ENCODE peak calls at places on chromosomes 11 and 22, in seven cellular contexts. H is islet precursor cell; I is NCI-H1105 treated with DMSO at 0.1 percent for 48 hours; L is posterior cingulate gyrus; J is naive thymus-derived CD8-positive, alpha-beta T cell; F is mucosa of descending colon; U is mammary epithelial cell. Q is an unnamed sample.

GRCh38 chr11:64415286-64415685 is 56.3 kb downstream of the RPS6KA4 start:
- DNase-seq in H (no peak), I (no peak), L (no peak), J (no peak), F (no peak), U (no peak), Q (no peak)

GRCh38 chr11:47220401-47220821 is 5.6 kb downstream of the DDB2 start:
- DNase-seq in H (no peak), I (no peak), L (no peak), J (no peak), F (no peak), U (no peak), Q (no peak)

GRCh38 chr11:69775163-69775755 is at the start of gene FGF4:
- DNase-seq in H (no peak), I (no peak), L (no peak), J (no peak), F (no peak), U (peak; percentile 1), Q (no peak)

GRCh38 chr11:62242021-62242420 is at the start of gene SCGB1D2:
- DNase-seq in H (peak; percentile 62), I (peak; percentile 37), L (no peak), J (no peak), F (peak; percentile 1), U (peak; percentile 46), Q (no peak)

GRCh38 chr11:8674859-8675258 is 7.6 kb downstream of the TRIM66 start:
- DNase-seq in H (no peak), I (no peak), L (no peak), J (no peak), F (no peak), U (no peak), Q (no peak)

GRCh38 chr11:72430743-72431570 is 3.4 kb downstream of the CLPB start:
- DNase-seq in H (peak; percentile 82), I (peak; percentile 54), L (peak; percentile 50), J (peak; percentile 28), F (peak; percentile 35), U (peak; percentile 30), Q (peak; percentile 55)

GRCh38 chr11:45056529-45056928 is 89.9 kb upstream of the PRDM11 start:
- DNase-seq in H (no peak), I (no peak), L (no peak), J (no peak), F (no peak), U (no peak), Q (no peak)

GRCh38 chr22:46764140-46764680 is 1.8 kb downstream of the TBC1D22A start:
- DNase-seq in H (no peak), I (no peak), L (no peak), J (no peak), F (peak; percentile 3), U (no peak), Q (no peak)

GRCh38 chr11:65492387-65492636 is 6.5 kb upstream of the MALAT1 start:
- DNase-seq in H (no peak), I (no peak), L (no peak), J (no peak), F (no peak), U (no peak), Q (no peak)

GRCh38 chr22:21641417-21641794 is 696 bp upstream of the SDF2L1 start:
- DNase-seq in H (peak; percentile 82), I (peak; percentile 7), L (no peak), J (no peak), F (peak; percentile 59), U (peak; percentile 52), Q (no peak)

GRCh38 chr11:10488581-10489443 is 33.7 kb downstream of the AMPD3 start:
- DNase-seq in H (no peak), I (no peak), L (no peak), J (no peak), F (peak; percentile 77), U (peak; percentile 84), Q (no peak)

GRCh38 chr22:24938741-24939341 is 7.7 kb downstream of the LHFPL7 start:
- DNase-seq in H (no peak), I (peak; percentile 61), L (peak; percentile 8), J (peak; percentile 32), F (peak; percentile 57), U (peak; percentile 48), Q (peak; percentile 27)

GRCh38 chr22:37233751-37234631 is 10.1 kb downstream of the RAC2 start:
- DNase-seq in H (no peak), I (no peak), L (no peak), J (no peak), F (no peak), U (no peak), Q (no peak)

GRCh38 chr11:74559110-74559933 is 33.1 kb upstream of the POLD3 start:
- DNase-seq in H (no peak), I (no peak), L (no peak), J (no peak), F (no peak), U (no peak), Q (no peak)

GRCh38 chr22:46084943-46085830 is 65.1 kb upstream of the PPARA start:
- DNase-seq in H (no peak), I (no peak), L (peak; percentile 71), J (no peak), F (peak; percentile 66), U (peak; percentile 89), Q (no peak)

GRCh38 chr11:130876100-130876499 is 40.2 kb downstream of the SNX19 start:
- DNase-seq in H (no peak), I (no peak), L (no peak), J (no peak), F (no peak), U (no peak), Q (no peak)

GRCh38 chr22:47209547-47210023 is 447.1 kb downstream of the TBC1D22A start:
- DNase-seq in H (peak; percentile 37), I (no peak), L (no peak), J (no peak), F (peak; percentile 17), U (no peak), Q (no peak)

Q was measured in naive thymus-derived CD4-positive, alpha-beta T cell.